ENCODE peak calls at places on chromosome 5, in four cellular contexts. B is Right ventricle myocardium inferior, F is Kasumi-1, N is cardiac fibroblast. U is an unnamed sample.

GRCh38 chr5:160278356-160278755 is 34.0 kb downstream of the CCNJL start:
- DNase-seq in F (no peak), B (no peak), N (no peak), U (no peak)

GRCh38 chr5:34618666-34619065 is 37.5 kb upstream of the RAI14 start:
- DNase-seq in B (no peak), N (no peak), F (no peak), U (no peak)

GRCh38 chr5:95080456-95080855 is 204.4 kb downstream of the MCTP1 start:
- DNase-seq in F (no peak), B (no peak), N (no peak), U (no peak)

GRCh38 chr5:94778712-94779111 is 160.2 kb downstream of the SLF1 start:
- DNase-seq in F (no peak), B (no peak), N (no peak), U (no peak)

GRCh38 chr5:170782438-170782837 is 1.1 kb upstream of the GABRP start:
- DNase-seq in B (no peak), F (no peak), N (no peak), U (no peak)

GRCh38 chr5:55601209-55601618 is 66.5 kb upstream of the PLPP1 start:
- DNase-seq in B (peak), F (no peak), N (peak), U (peak)

GRCh38 chr5:61732796-61733195 is 400.7 kb downstream of the ZSWIM6 start:
- DNase-seq in B (no peak), F (no peak), N (no peak), U (no peak)

GRCh38 chr5:134132372-134133212 is 18.1 kb downstream of the TCF7 start:
- DNase-seq in N (no peak), F (no peak), B (peak), U (no peak)

GRCh38 chr5:111668713-111669112 is 88.3 kb downstream of the NREP start:
- DNase-seq in F (no peak), N (no peak), B (no peak), U (no peak)